ENCODE peak calls at places on chromosomes 4 and X, in six cellular contexts. V is effector memory CD4-positive, alpha-beta T cell; I is HuH-7.5; A is A549; E is NCI-H1105 treated with DMSO at 0.1 percent for 48 hours; B is CD8-positive, alpha-beta memory T cell. D is an unnamed sample.

GRCh38 chr4:76305033-76305687 is 1.4 kb upstream of the STBD1 start:
- DNase-seq in B (peak), A (no peak), E (no peak), I (no peak), V (no peak), D (no peak)

GRCh38 chr4:122747883-122748282 is 15.4 kb downstream of the BBS12 start:
- DNase-seq in B (no peak), I (no peak), V (no peak), A (no peak), E (no peak), D (no peak)

GRCh38 chr4:792729-793108 is 33.2 kb downstream of the CPLX1 start:
- DNase-seq in B (no peak), V (no peak), A (no peak), I (no peak), E (no peak), D (no peak)

GRCh38 chr4:36303430-36304137 is 22.2 kb downstream of the DTHD1 start:
- DNase-seq in A (no peak), V (no peak), E (no peak), B (no peak), I (no peak), D (no peak)

GRCh38 chrX:13511557-13512330 is 57.7 kb upstream of the EGFL6 start:
- DNase-seq in V (no peak), B (no peak), E (no peak), I (no peak), A (no peak), D (no peak)

GRCh38 chrX:133544105-133544504 is 128.8 kb upstream of the GPC4 start:
- DNase-seq in B (no peak), E (no peak), V (no peak), I (no peak), A (no peak), D (peak)

GRCh38 chr4:57410331-57411052 is 300.3 kb upstream of the IGFBP7 start:
- DNase-seq in B (no peak), A (no peak), E (no peak), V (no peak), I (no peak), D (no peak)

GRCh38 chr4:99808260-99808857 is 8.3 kb upstream of the DAPP1 start:
- DNase-seq in A (peak), I (peak), E (peak), V (peak), B (peak), D (peak)

GRCh38 chr4:7170012-7170411 is 22.3 kb upstream of the SORCS2 start:
- DNase-seq in A (no peak), B (no peak), E (no peak), I (no peak), V (no peak), D (no peak)